ENCODE peak calls at places on chromosomes 4 and X, in eight cellular contexts. B, N, H, E, M, F, C and P are unnamed samples.
A peak's percentile ranks its signal among the peaks of the same experiment; 100 is the strongest.

GRCh38 chrX:12973561-12974216 is 1.2 kb upstream of the TMSB4X start:
- DNase-seq in B (no peak), N (no peak), H (peak; percentile 14), E (no peak), M (no peak), F (no peak), C (no peak), P (no peak)

GRCh38 chr4:100289530-100289888 is 99.2 kb upstream of the DDIT4L start:
- DNase-seq in B (no peak), N (no peak), H (no peak), E (no peak), M (peak; percentile 49), F (no peak), C (no peak), P (no peak)

GRCh38 chrX:31123335-31123734 is 51.5 kb upstream of the FTHL17 start:
- DNase-seq in B (no peak), N (no peak), H (no peak), E (no peak), M (no peak), F (no peak), C (no peak), P (no peak)

GRCh38 chr4:15754323-15754722 is 23.8 kb upstream of the CD38 start:
- DNase-seq in B (no peak), N (peak; percentile 44), H (no peak), E (no peak), M (peak; percentile 26), F (no peak), C (no peak), P (no peak)

GRCh38 chr4:15853345-15853744 is 75.2 kb downstream of the CD38 start:
- DNase-seq in B (no peak), N (no peak), H (no peak), E (no peak), M (peak; percentile 91), F (no peak), C (no peak), P (no peak)

GRCh38 chr4:23736466-23736865 is 153.4 kb downstream of the PPARGC1A start:
- DNase-seq in B (no peak), N (no peak), H (no peak), E (no peak), M (no peak), F (no peak), C (no peak), P (no peak)

GRCh38 chrX:10496345-10496965 is 123.9 kb downstream of the MID1 start:
- DNase-seq in B (no peak), N (peak; percentile 87), H (no peak), E (no peak), M (no peak), F (peak; percentile 78), C (no peak), P (peak; percentile 63)

GRCh38 chr4:57020467-57021101 is 41.9 kb downstream of the POLR2B start:
- DNase-seq in B (no peak), N (peak; percentile 72), H (no peak), E (no peak), M (peak; percentile 94), F (peak; percentile 89), C (peak; percentile 80), P (peak; percentile 77)

GRCh38 chr4:80172203-80172602 is 25.1 kb upstream of the PRDM8 start:
- DNase-seq in B (no peak), N (no peak), H (no peak), E (no peak), M (no peak), F (no peak), C (no peak), P (no peak)

GRCh38 chr4:41613362-41613761 is 75.4 kb downstream of the LIMCH1 start:
- DNase-seq in B (no peak), N (no peak), H (no peak), E (no peak), M (no peak), F (peak; percentile 57), C (no peak), P (no peak)

GRCh38 chr4:159077702-159078495 is 25.0 kb upstream of the RAPGEF2 start:
- DNase-seq in B (no peak), N (peak; percentile 60), H (peak; percentile 83), E (peak; percentile 19), M (peak; percentile 61), F (peak; percentile 27), C (peak; percentile 82), P (no peak)

GRCh38 chr4:124642846-124643245 is 69.7 kb downstream of the ANKRD50 start:
- DNase-seq in B (no peak), N (no peak), H (no peak), E (no peak), M (peak; percentile 69), F (no peak), C (peak; percentile 39), P (no peak)

GRCh38 chr4:10808591-10808990 is 124.0 kb upstream of the CLNK start:
- DNase-seq in B (peak; percentile 67), N (peak; percentile 91), H (no peak), E (peak; percentile 28), M (no peak), F (peak; percentile 62), C (peak; percentile 31), P (no peak)

GRCh38 chr4:37243061-37243460 is 1.5 kb upstream of the NWD2 start:
- DNase-seq in B (no peak), N (no peak), H (no peak), E (peak; percentile 8), M (no peak), F (no peak), C (no peak), P (no peak)

GRCh38 chr4:5979981-5980380 is 38.2 kb downstream of the C4orf50 start:
- DNase-seq in B (no peak), N (no peak), H (no peak), E (no peak), M (no peak), F (no peak), C (peak; percentile 33), P (no peak)

GRCh38 chr4:40016007-40016406 is 38.3 kb upstream of the PDS5A start:
- DNase-seq in B (no peak), N (no peak), H (no peak), E (no peak), M (no peak), F (no peak), C (no peak), P (no peak)

GRCh38 chr4:56434599-56435000 is 815 bp downstream of the PPAT start:
- DNase-seq in B (no peak), N (peak; percentile 54), H (no peak), E (no peak), M (peak; percentile 41), F (peak; percentile 75), C (no peak), P (no peak)

GRCh38 chrX:32126997-32127396 is 1055.2 kb upstream of the FTHL17 start:
- DNase-seq in B (no peak), N (no peak), H (no peak), E (no peak), M (no peak), F (no peak), C (no peak), P (no peak)

GRCh38 chrX:153755136-153755535 is 8.9 kb upstream of the PLXNB3 start:
- DNase-seq in B (no peak), N (no peak), H (no peak), E (no peak), M (no peak), F (no peak), C (no peak), P (no peak)

GRCh38 chrX:28058906-28059305 is 77.7 kb upstream of the DCAF8L1 start:
- DNase-seq in B (no peak), N (peak; percentile 51), H (no peak), E (no peak), M (peak; percentile 0), F (no peak), C (peak; percentile 46), P (no peak)

GRCh38 chr4:154164931-154165839 is 326.4 kb downstream of the DCHS2 start:
- DNase-seq in B (no peak), N (peak; percentile 93), H (no peak), E (peak; percentile 16), M (peak; percentile 76), F (peak; percentile 92), C (peak; percentile 93), P (peak; percentile 99)

GRCh38 chr4:166895771-166896170 is 338.5 kb downstream of the SPOCK3 start:
- DNase-seq in B (no peak), N (no peak), H (no peak), E (no peak), M (no peak), F (no peak), C (no peak), P (no peak)

GRCh38 chr4:123430031-123430430 is 33.4 kb downstream of the SPRY1 start:
- DNase-seq in B (no peak), N (no peak), H (no peak), E (no peak), M (peak; percentile 38), F (peak; percentile 20), C (no peak), P (no peak)

GRCh38 chr4:96913437-96914075 is 1073.7 kb downstream of the PDHA2 start:
- DNase-seq in B (no peak), N (no peak), H (no peak), E (peak; percentile 39), M (no peak), F (no peak), C (peak; percentile 52), P (no peak)
- TF ChIP-seq CTCF in B (no peak), N (no peak), H (no peak), E (no peak), M (no peak), F (no peak), C (no peak), P (no peak)

GRCh38 chr4:1277667-1278335 is 11.9 kb upstream of the MAEA start:
- DNase-seq in B (no peak), N (no peak), H (no peak), E (no peak), M (no peak), F (no peak), C (peak; percentile 24), P (no peak)
- TF ChIP-seq CTCF in B (no peak), N (no peak), H (no peak), E (no peak), M (no peak), F (no peak), C (no peak), P (peak; percentile 9)

DNA sequence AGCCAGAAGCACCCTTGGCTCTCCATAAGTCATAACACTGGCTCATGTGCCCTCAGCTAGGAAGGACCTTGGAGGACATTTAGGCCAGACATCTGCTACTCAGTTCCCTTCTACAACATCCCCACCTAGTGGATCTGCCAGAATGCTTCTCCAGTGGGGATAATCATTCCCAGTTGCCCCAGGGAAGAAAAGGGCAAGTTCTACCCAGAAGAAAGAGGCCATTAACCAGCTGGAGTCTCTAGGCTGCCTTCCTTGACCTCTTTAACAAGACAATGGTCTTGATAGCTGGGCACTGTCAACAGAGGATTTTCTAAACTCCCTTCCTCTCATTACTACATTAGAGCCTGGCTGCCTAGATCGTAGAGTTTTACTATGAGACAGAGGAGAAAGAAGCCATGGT is 42.0 kb downstream of the LGI2 start:
- DNase-seq in B (no peak), N (peak; percentile 62), H (peak; percentile 29), E (peak; percentile 26), M (peak; percentile 54), F (peak; percentile 69), C (peak; percentile 59), P (peak; percentile 18)
- TF ChIP-seq CTCF in B (no peak), N (peak; percentile 75), H (peak; percentile 31), E (peak; percentile 35), M (peak; percentile 66), F (peak; percentile 67), C (peak; percentile 26), P (peak; percentile 71)

DNA sequence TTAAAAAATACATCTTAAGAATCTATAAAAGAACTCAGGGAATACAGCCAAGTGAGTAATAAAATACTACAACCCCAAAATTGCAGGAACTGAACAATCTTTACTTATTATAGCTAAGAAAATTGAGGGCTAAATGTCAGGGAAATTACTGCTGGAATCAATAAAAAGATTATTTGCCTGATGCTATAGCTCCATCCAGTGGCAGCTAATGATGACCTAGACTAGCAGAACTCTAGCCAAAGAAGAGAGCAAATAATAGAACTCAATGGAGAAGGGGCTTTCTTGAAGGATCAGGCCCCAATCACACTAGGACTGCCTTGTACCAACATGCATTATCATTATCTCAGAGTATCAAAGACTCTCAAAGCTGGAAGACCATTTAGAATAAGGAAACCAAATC is 85.0 kb upstream of the FAM241A start:
- DNase-seq in B (no peak), N (peak; percentile 23), H (peak; percentile 26), E (peak; percentile 29), M (peak; percentile 52), F (peak; percentile 59), C (peak; percentile 49), P (no peak)
- TF ChIP-seq CTCF in B (no peak), N (peak; percentile 43), H (peak; percentile 61), E (peak; percentile 55), M (peak; percentile 50), F (peak; percentile 59), C (peak; percentile 49), P (peak; percentile 49)